ENCODE peak calls at places on chromosomes 13 and 19, in six cellular contexts. H is EL; Q is H54; P is pons; D is stimulated activated CD8-positive, alpha-beta memory T cell treated with anti-CD3 and anti-CD28 coated beads, Interleukin-15, amount 100 ng/mL, for 4 hours; U is smooth muscle cell of the brain vasculature. I is an unnamed sample.
A peak's percentile ranks its signal among the peaks of the same experiment; 100 is the strongest.

GRCh38 chr19:53157601-53158000 is 1.3 kb downstream of the ZNF347 start:
- DNase-seq in P (no peak), Q (no peak), D (no peak), U (no peak), H (peak; percentile 41), I (no peak)

GRCh38 chr19:918481-919156 is 1.5 kb downstream of the KISS1R start:
- DNase-seq in D (no peak), H (no peak), U (no peak), P (no peak), Q (no peak), I (no peak)

GRCh38 chr13:46553521-46553885 is 533 bp downstream of the LRCH1 start:
- DNase-seq in Q (no peak), U (no peak), D (no peak), P (no peak), H (no peak), I (no peak)

GRCh38 chr13:51620165-51620983 is 36.1 kb downstream of the WDFY2 start:
- DNase-seq in D (no peak), H (no peak), U (no peak), P (peak; percentile 76), Q (no peak), I (no peak)

GRCh38 chr13:89380101-89380500 is 1708.9 kb downstream of the SLITRK5 start:
- DNase-seq in H (no peak), U (no peak), Q (no peak), D (no peak), P (no peak), I (no peak)

GRCh38 chr19:6068711-6069110 is 41.6 kb downstream of the RFX2 start:
- DNase-seq in D (no peak), H (no peak), U (no peak), Q (no peak), P (no peak), I (no peak)

GRCh38 chr19:33052352-33052972 is 12.2 kb downstream of the RHPN2 start:
- DNase-seq in Q (no peak), H (peak; percentile 38), D (no peak), U (no peak), P (no peak), I (no peak)

GRCh38 chr13:112248909-112249592 is 127.1 kb upstream of the SPACA7 start:
- DNase-seq in U (no peak), P (no peak), D (no peak), Q (no peak), H (no peak), I (no peak)

GRCh38 chr19:47086280-47086679 is 27.3 kb downstream of the ZC3H4 start:
- DNase-seq in Q (no peak), P (no peak), U (no peak), D (no peak), H (no peak), I (no peak)

GRCh38 chr13:57787058-57787791 is 155.7 kb downstream of the PCDH17 start:
- DNase-seq in Q (no peak), H (no peak), U (no peak), P (no peak), D (no peak), I (no peak)

GRCh38 chr19:45424191-45425058 is 708 bp upstream of the ERCC1 start:
- DNase-seq in D (no peak), U (peak; percentile 57), P (no peak), Q (peak; percentile 59), H (peak; percentile 98), I (no peak)

GRCh38 chr13:28558567-28558966 is 63.6 kb upstream of the FLT1 start:
- DNase-seq in Q (no peak), D (no peak), P (no peak), U (no peak), H (no peak), I (no peak)